ENCODE peak calls at places on chromosomes 3 and 15, in five cellular contexts. One of them, this sample, is unnamed.

GRCh38 chr3:58398669-58399333 is 34.8 kb downstream of the PDHB start:
- DNase-seq in sigmoid colon: no peak
- DNase-seq in mammary epithelial cell: no peak
- DNase-seq in GM23338: no peak
- DNase-seq in spleen: no peak
- DNase-seq in this sample: no peak

GRCh38 chr3:52004158-52004787 is 8.6 kb upstream of the RPL29 start:
- DNase-seq in sigmoid colon: no peak
- DNase-seq in mammary epithelial cell: no peak
- DNase-seq in GM23338: peak
- DNase-seq in spleen: no peak
- DNase-seq in this sample: no peak

GRCh38 chr3:66466606-66467270 is 34.1 kb downstream of the LRIG1 start:
- DNase-seq in sigmoid colon: no peak
- DNase-seq in mammary epithelial cell: no peak
- DNase-seq in GM23338: no peak
- DNase-seq in spleen: no peak
- DNase-seq in this sample: no peak

GRCh38 chr3:82386656-82387055 is 625.2 kb upstream of the GBE1 start:
- DNase-seq in sigmoid colon: no peak
- DNase-seq in mammary epithelial cell: no peak
- DNase-seq in GM23338: no peak
- DNase-seq in spleen: no peak
- DNase-seq in this sample: no peak

GRCh38 chr3:70249509-70250160 is 62.8 kb downstream of the MDFIC2 start:
- DNase-seq in sigmoid colon: no peak
- DNase-seq in mammary epithelial cell: no peak
- DNase-seq in GM23338: no peak
- DNase-seq in spleen: no peak
- DNase-seq in this sample: no peak

GRCh38 chr3:4043867-4044575 is 244.8 kb downstream of the LRRN1 start:
- DNase-seq in sigmoid colon: no peak
- DNase-seq in mammary epithelial cell: no peak
- DNase-seq in GM23338: no peak
- DNase-seq in spleen: no peak
- DNase-seq in this sample: no peak

GRCh38 chr15:19973718-19974117 is 567.9 kb downstream of the GOLGA6L6 start:
- DNase-seq in sigmoid colon: no peak
- DNase-seq in mammary epithelial cell: no peak
- DNase-seq in GM23338: no peak
- DNase-seq in spleen: no peak
- DNase-seq in this sample: peak

GRCh38 chr15:85831415-85832113 is 36.8 kb upstream of the KLHL25 start:
- DNase-seq in sigmoid colon: peak
- DNase-seq in mammary epithelial cell: peak
- DNase-seq in GM23338: peak
- DNase-seq in spleen: no peak
- DNase-seq in this sample: no peak

GRCh38 chr3:57577786-57578185 is 19.4 kb downstream of the ARF4 start:
- DNase-seq in sigmoid colon: no peak
- DNase-seq in mammary epithelial cell: no peak
- DNase-seq in GM23338: no peak
- DNase-seq in spleen: no peak
- DNase-seq in this sample: no peak

GRCh38 chr3:88809993-88810392 is 297.4 kb upstream of the EPHA3 start:
- DNase-seq in sigmoid colon: no peak
- DNase-seq in mammary epithelial cell: peak
- DNase-seq in GM23338: no peak
- DNase-seq in spleen: no peak
- DNase-seq in this sample: no peak

GRCh38 chr3:115623414-115623868 is at the start of gene GAP43:
- DNase-seq in sigmoid colon: peak
- DNase-seq in mammary epithelial cell: peak
- DNase-seq in GM23338: peak
- DNase-seq in spleen: no peak
- DNase-seq in this sample: no peak

GRCh38 chr15:46961795-46962194 is 755.5 kb upstream of the SEMA6D start:
- DNase-seq in sigmoid colon: no peak
- DNase-seq in mammary epithelial cell: no peak
- DNase-seq in GM23338: peak
- DNase-seq in spleen: no peak
- DNase-seq in this sample: no peak

GRCh38 chr3:126541628-126542339 is 16.9 kb downstream of the C3orf22 start:
- DNase-seq in sigmoid colon: peak
- DNase-seq in mammary epithelial cell: no peak
- DNase-seq in GM23338: peak
- DNase-seq in spleen: peak
- DNase-seq in this sample: no peak

GRCh38 chr3:150040097-150040496 is 69.4 kb upstream of the PFN2 start:
- DNase-seq in sigmoid colon: no peak
- DNase-seq in mammary epithelial cell: no peak
- DNase-seq in GM23338: no peak
- DNase-seq in spleen: no peak
- DNase-seq in this sample: no peak

GRCh38 chr15:79923068-79923514 is 26.3 kb upstream of the MTHFS start:
- DNase-seq in sigmoid colon: peak
- DNase-seq in mammary epithelial cell: peak
- DNase-seq in GM23338: peak
- DNase-seq in spleen: peak
- DNase-seq in this sample: peak

GRCh38 chr3:71006810-71007785 is 576.4 kb downstream of the FOXP1 start:
- DNase-seq in sigmoid colon: no peak
- DNase-seq in mammary epithelial cell: peak
- DNase-seq in GM23338: peak
- DNase-seq in spleen: no peak
- DNase-seq in this sample: peak

GRCh38 chr3:128495435-128495970 is 2.5 kb upstream of the GATA2 start:
- DNase-seq in sigmoid colon: peak
- DNase-seq in mammary epithelial cell: no peak
- DNase-seq in GM23338: no peak
- DNase-seq in spleen: peak
- DNase-seq in this sample: no peak

GRCh38 chr15:66117841-66118240 is 135.7 kb downstream of the MEGF11 start:
- DNase-seq in sigmoid colon: no peak
- DNase-seq in mammary epithelial cell: no peak
- DNase-seq in GM23338: no peak
- DNase-seq in spleen: no peak
- DNase-seq in this sample: no peak

GRCh38 chr3:124064050-124064449 is 72.1 kb upstream of the ROPN1 start:
- DNase-seq in sigmoid colon: no peak
- DNase-seq in mammary epithelial cell: no peak
- DNase-seq in GM23338: no peak
- DNase-seq in spleen: no peak
- DNase-seq in this sample: no peak

GRCh38 chr15:88902491-88902835 is 7.1 kb upstream of the HAPLN3 start:
- DNase-seq in sigmoid colon: no peak
- DNase-seq in mammary epithelial cell: no peak
- DNase-seq in GM23338: no peak
- DNase-seq in spleen: peak
- DNase-seq in this sample: no peak

GRCh38 chr3:174737966-174738365 is 121.2 kb upstream of the NAALADL2 start:
- DNase-seq in sigmoid colon: no peak
- DNase-seq in mammary epithelial cell: no peak
- DNase-seq in GM23338: no peak
- DNase-seq in spleen: no peak
- DNase-seq in this sample: no peak

GRCh38 chr3:53495091-53495517 is 693 bp downstream of the CACNA1D start:
- DNase-seq in sigmoid colon: no peak
- DNase-seq in mammary epithelial cell: no peak
- DNase-seq in GM23338: peak
- DNase-seq in spleen: no peak
- DNase-seq in this sample: no peak

GRCh38 chr3:184335661-184336483 is 1.5 kb upstream of the FAM131A start:
- DNase-seq in sigmoid colon: peak
- DNase-seq in mammary epithelial cell: peak
- DNase-seq in GM23338: peak
- DNase-seq in spleen: peak
- DNase-seq in this sample: peak

GRCh38 chr15:58864602-58865419 is 68.7 kb downstream of the SLTM start:
- DNase-seq in sigmoid colon: no peak
- DNase-seq in mammary epithelial cell: no peak
- DNase-seq in GM23338: peak
- DNase-seq in spleen: peak
- DNase-seq in this sample: no peak
- H3K4me3 ChIP-seq in sigmoid colon: peak
- H3K4me3 ChIP-seq in mammary epithelial cell: no peak
- H3K4me3 ChIP-seq in GM23338: peak
- H3K4me3 ChIP-seq in spleen: peak
- H3K4me3 ChIP-seq in this sample: no peak

GRCh38 chr15:100711479-100712130 is 109.2 kb downstream of the ASB7 start:
- DNase-seq in sigmoid colon: peak
- DNase-seq in mammary epithelial cell: no peak
- DNase-seq in GM23338: no peak
- DNase-seq in spleen: peak
- DNase-seq in this sample: no peak

GRCh38 chr15:100714749-100715342 is 112.5 kb downstream of the ASB7 start:
- DNase-seq in sigmoid colon: no peak
- DNase-seq in mammary epithelial cell: no peak
- DNase-seq in GM23338: peak
- DNase-seq in spleen: peak
- DNase-seq in this sample: no peak

GRCh38 chr15:100714034-100714748 is 111.8 kb downstream of the ASB7 start:
- DNase-seq in sigmoid colon: peak
- DNase-seq in mammary epithelial cell: no peak
- DNase-seq in GM23338: no peak
- DNase-seq in spleen: peak
- DNase-seq in this sample: no peak

GRCh38 chr15:100712226-100712625 is 109.8 kb downstream of the ASB7 start:
- DNase-seq in sigmoid colon: peak
- DNase-seq in mammary epithelial cell: peak
- DNase-seq in GM23338: no peak
- DNase-seq in spleen: peak
- DNase-seq in this sample: no peak

DNA sequence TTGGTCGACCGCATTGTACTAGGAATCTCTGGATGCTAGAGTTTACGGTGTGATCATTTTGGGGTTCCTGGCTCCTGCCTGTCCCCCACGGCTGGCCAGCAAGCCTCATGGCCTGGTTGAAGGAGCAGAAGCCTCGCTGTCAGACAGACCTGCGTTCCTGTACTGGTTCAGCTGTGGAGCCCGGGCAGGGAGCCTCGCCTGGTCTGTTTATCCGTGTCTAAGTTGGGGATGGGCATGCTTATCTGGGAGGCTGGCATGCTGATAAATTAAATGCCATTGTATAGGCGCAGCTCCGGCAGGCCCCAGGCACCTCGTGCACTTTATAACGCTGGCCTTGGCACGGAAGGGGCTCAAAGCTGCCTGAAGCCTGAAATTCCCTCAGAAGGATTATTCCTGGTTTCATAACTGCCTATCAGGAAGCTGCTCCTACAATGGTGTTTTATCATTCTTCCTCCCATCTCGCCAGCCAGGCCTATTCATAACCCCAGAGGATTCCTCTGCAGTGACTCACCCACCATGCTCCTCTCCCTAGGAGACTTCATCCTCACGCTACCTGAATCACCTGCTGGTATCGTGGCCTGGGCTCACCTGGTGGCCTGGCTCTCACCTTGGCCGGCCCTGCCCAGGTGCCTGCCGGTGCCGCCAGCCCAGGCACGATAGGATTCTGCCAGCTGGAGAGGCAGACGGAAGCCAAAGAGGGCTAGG is 110.9 kb downstream of the ASB7 start:
- DNase-seq in sigmoid colon: peak
- DNase-seq in mammary epithelial cell: peak
- DNase-seq in GM23338: no peak
- DNase-seq in spleen: peak
- DNase-seq in this sample: no peak
- H3K27ac ChIP-seq in sigmoid colon: peak
- H3K27ac ChIP-seq in mammary epithelial cell: peak
- H3K27ac ChIP-seq in GM23338: no peak
- H3K27ac ChIP-seq in spleen: no peak
- H3K27ac ChIP-seq in this sample: no peak

DNA sequence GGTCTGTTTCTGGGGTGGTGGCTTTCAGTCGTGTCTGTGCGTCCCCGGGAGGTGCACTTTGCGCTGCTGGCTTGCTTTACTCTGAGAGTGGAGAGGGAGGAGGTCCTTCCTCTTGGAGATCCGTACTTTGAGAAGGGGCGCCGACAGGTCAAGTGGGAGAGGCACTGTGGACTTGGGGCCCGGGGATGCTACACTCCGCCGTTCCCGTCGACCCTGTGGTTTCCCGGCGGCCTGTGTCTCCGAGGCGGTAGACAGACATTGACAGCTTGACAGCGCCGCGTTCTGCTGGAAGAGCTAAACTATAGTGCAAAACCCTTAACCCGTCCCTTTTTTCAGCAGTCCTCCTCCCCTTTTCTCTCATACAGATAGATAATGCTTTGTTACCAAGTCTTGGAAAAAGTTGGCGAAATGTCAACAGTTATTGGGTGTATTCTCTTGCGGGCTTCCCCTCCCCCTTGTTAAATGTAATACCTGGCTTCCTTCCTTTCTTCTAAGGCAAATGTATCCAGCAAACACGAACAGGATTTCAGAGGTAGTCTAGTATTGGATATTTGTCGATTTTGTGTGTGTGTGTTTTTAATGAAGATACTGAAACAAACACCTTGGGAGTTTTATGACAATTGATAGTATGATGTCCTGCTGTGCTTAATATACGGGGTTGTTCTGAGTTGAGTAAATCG is 6.6 kb downstream of the TPM1 start:
- DNase-seq in sigmoid colon: peak
- DNase-seq in mammary epithelial cell: peak
- DNase-seq in GM23338: peak
- DNase-seq in spleen: peak
- DNase-seq in this sample: peak
- H3K4me3 ChIP-seq in sigmoid colon: peak
- H3K4me3 ChIP-seq in mammary epithelial cell: peak
- H3K4me3 ChIP-seq in GM23338: peak
- H3K4me3 ChIP-seq in spleen: peak
- H3K4me3 ChIP-seq in this sample: peak

GRCh38 chr3:59979542-59979941 is 929.7 kb upstream of the CFAP20DC start:
- DNase-seq in sigmoid colon: no peak
- DNase-seq in mammary epithelial cell: no peak
- DNase-seq in GM23338: no peak
- DNase-seq in spleen: no peak
- DNase-seq in this sample: no peak

GRCh38 chr3:59982510-59982909 is 932.7 kb upstream of the CFAP20DC start:
- DNase-seq in sigmoid colon: no peak
- DNase-seq in mammary epithelial cell: no peak
- DNase-seq in GM23338: no peak
- DNase-seq in spleen: no peak
- DNase-seq in this sample: no peak

GRCh38 chr3:59981377-59981776 is 931.6 kb upstream of the CFAP20DC start:
- DNase-seq in sigmoid colon: no peak
- DNase-seq in mammary epithelial cell: no peak
- DNase-seq in GM23338: no peak
- DNase-seq in spleen: no peak
- DNase-seq in this sample: no peak

GRCh38 chr3:59980576-59980975 is 930.8 kb upstream of the CFAP20DC start:
- DNase-seq in sigmoid colon: no peak
- DNase-seq in mammary epithelial cell: no peak
- DNase-seq in GM23338: no peak
- DNase-seq in spleen: no peak
- DNase-seq in this sample: no peak

DNA sequence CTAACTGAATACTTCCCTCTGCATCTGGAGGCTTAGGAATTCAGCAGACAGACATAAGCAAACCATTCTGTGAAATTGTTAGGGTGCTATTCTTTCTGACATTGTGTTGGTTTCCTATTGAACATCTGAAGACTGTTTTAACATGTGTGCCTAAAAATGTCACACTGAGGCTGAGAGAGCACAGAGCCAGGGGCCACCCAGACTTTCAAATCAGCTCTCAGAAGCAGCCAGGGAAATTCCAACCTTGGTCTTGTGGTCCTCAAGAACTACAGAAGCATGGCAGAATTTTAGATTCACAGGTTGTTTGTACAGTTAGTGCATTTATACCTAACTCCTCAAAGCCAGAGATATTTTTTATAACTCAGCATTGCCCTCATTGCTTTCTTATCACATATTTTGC is 929.2 kb upstream of the CFAP20DC start:
- DNase-seq in sigmoid colon: no peak
- DNase-seq in mammary epithelial cell: no peak
- DNase-seq in GM23338: no peak
- DNase-seq in spleen: no peak
- DNase-seq in this sample: peak
- H3K27ac ChIP-seq in sigmoid colon: no peak
- H3K27ac ChIP-seq in mammary epithelial cell: no peak
- H3K27ac ChIP-seq in GM23338: no peak
- H3K27ac ChIP-seq in spleen: no peak
- H3K27ac ChIP-seq in this sample: no peak

This sample was measured in MM.1S.